ENCODE peak calls at places on chromosomes 3 and 15, in four cellular contexts. E, L, O and F are unnamed samples.

GRCh38 chr3:16132926-16133325 is 41.6 kb upstream of the GALNT15 start:
- DNase-seq in E (no peak), L (no peak), O (no peak), F (no peak)

GRCh38 chr15:87599616-87600015 is 656.9 kb downstream of the NTRK3 start:
- DNase-seq in E (no peak), L (no peak), O (no peak), F (no peak)

GRCh38 chr3:53534996-53535395 is 40.6 kb downstream of the CACNA1D start:
- DNase-seq in E (no peak), L (peak), O (no peak), F (no peak)

GRCh38 chr3:18390024-18390660 is 35.0 kb downstream of the SATB1 start:
- DNase-seq in E (no peak), L (peak), O (no peak), F (no peak)

GRCh38 chr15:53716909-53717878 is 42.3 kb downstream of the WDR72 start:
- DNase-seq in E (no peak), L (no peak), O (no peak), F (no peak)

GRCh38 chr3:100252006-100252405 is 8.8 kb upstream of the TBC1D23 start:
- DNase-seq in E (no peak), L (no peak), O (no peak), F (no peak)

GRCh38 chr3:177800565-177800964 is 603.3 kb upstream of the TBL1XR1 start:
- DNase-seq in E (no peak), L (no peak), O (no peak), F (no peak)

GRCh38 chr15:59437473-59437776 is 561 bp upstream of the FAM81A start:
- DNase-seq in E (no peak), L (no peak), O (no peak), F (no peak)

GRCh38 chr3:14869877-14870563 is 51.3 kb downstream of the FGD5 start:
- DNase-seq in E (no peak), L (no peak), O (no peak), F (no peak)

GRCh38 chr15:76199106-76200082 is 111.9 kb downstream of the ETFA start:
- DNase-seq in E (no peak), L (no peak), O (no peak), F (peak)

GRCh38 chr15:66621491-66622467 is 56.0 kb upstream of the LCTL start:
- DNase-seq in E (no peak), L (no peak), O (no peak), F (no peak)

GRCh38 chr3:24591661-24592555 is 97.3 kb upstream of the THRB start:
- DNase-seq in E (no peak), L (no peak), O (no peak), F (no peak)

GRCh38 chr3:47394140-47394855 is 13.5 kb downstream of the PTPN23 start:
- DNase-seq in E (no peak), L (peak), O (no peak), F (no peak)

GRCh38 chr3:73547427-73548036 is 77.2 kb downstream of the PDZRN3 start:
- DNase-seq in E (no peak), L (no peak), O (no peak), F (no peak)

GRCh38 chr3:65861718-65862117 is 177.0 kb downstream of the MAGI1 start:
- DNase-seq in E (no peak), L (no peak), O (no peak), F (no peak)

GRCh38 chr3:171874879-171875278 is 31.7 kb downstream of the TMEM212 start:
- DNase-seq in E (no peak), L (no peak), O (no peak), F (no peak)

GRCh38 chr3:36943601-36944000 is 1.3 kb downstream of the TRANK1 start:
- DNase-seq in E (no peak), L (no peak), O (no peak), F (no peak)

GRCh38 chr15:98649621-98649995 is 1.3 kb downstream of the IGF1R start:
- DNase-seq in E (peak), L (peak), O (peak), F (no peak)

GRCh38 chr3:118713502-118714207 is 321.0 kb downstream of the IGSF11 start:
- DNase-seq in E (no peak), L (no peak), O (no peak), F (no peak)

GRCh38 chr3:43754316-43754715 is 63.6 kb downstream of the ABHD5 start:
- DNase-seq in E (no peak), L (no peak), O (no peak), F (no peak)

GRCh38 chr3:190083631-190084030 is 37.1 kb downstream of the P3H2 start:
- DNase-seq in E (no peak), L (no peak), O (no peak), F (no peak)

DNA sequence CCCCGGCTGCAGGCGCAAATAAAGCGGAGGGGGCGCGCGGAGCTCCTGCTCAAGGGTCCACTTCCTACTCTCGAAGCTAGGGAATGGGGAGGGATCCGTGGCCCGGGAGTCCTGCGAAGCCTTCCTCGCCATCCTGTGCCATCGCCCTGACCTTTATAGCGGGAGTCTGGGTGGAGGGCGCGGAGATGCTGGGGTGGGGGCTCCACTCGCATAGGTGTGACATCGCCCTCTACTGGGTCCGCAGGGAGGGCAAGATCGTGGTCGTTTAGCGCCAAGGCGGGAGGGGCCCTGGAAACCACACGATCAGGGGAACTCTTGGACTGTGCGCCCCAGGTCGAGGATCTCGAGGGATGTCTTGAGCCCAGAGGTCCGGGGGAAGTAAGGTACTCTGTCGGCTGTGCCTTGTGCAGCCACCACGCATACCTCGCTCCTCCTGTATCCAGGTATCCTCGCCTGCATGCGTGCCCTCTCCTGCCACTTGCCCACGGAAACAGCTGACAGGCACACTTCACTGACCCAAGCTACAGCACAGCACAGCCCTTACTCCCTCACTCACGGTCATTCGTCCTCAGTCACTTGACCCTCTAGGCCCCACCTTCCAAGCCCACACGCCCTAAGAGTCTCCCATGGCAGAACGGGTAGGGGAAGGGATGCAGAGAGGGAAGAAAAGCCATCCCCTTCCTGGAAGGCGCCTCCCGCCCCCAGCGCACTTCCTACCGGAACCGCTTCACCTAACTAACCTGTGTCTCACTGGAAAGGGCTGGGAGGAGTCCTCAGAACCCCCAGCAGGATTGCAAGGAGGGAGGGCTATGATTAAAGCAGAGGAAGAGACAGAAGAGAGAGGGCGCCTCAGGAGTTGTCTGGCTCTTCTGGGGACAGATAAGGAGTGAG is 22.7 kb downstream of the EPHB3 start:
- DNase-seq in E (no peak), L (peak), O (no peak), F (no peak)
- TF ChIP-seq CTCF in E (no peak), L (no peak), O (no peak), F (no peak)

GRCh38 chr15:78679089-78679511 is 38.1 kb upstream of the CHRNB4 start:
- DNase-seq in E (no peak), L (no peak), O (no peak), F (no peak)
- H3K4me3 ChIP-seq in E (no peak), L (no peak), O (no peak), F (no peak)

DNA sequence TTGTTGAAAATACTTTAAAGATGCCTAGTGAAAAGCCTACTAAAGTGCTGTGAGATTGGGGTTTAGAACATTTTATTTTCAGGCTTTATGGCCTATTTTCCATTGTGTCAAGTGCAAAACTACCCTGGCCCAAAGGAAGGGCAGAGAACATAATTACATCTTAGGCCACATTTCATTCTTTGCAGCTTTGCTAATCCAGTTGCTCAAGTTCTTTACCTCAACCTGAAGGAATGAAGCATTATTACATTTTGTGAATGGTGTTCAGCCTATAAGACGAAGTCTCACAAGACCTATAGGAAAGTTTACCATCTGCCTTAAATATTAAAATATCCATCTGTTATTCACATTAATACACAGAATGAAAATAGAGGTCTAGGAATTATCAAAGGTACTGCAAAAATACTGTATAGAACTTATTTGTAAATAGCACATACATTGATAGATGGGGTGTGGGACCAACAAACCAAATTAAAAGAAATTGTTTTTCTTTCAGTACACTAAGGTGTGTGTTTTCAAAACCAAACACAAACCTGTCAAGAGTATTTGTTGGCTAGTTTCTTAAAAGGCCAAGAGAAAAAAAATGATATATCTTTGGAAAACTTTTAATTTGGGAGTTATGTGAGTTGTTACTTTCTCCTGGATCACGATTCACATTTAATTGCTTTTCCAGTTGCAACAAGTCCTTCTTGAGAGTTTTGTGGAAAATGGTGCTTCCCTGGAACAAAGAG is 12.0 kb upstream of the SETD5 start:
- DNase-seq in E (no peak), L (no peak), O (no peak), F (no peak)
- H3K27ac ChIP-seq in E (no peak), L (peak), O (no peak), F (no peak)

DNA sequence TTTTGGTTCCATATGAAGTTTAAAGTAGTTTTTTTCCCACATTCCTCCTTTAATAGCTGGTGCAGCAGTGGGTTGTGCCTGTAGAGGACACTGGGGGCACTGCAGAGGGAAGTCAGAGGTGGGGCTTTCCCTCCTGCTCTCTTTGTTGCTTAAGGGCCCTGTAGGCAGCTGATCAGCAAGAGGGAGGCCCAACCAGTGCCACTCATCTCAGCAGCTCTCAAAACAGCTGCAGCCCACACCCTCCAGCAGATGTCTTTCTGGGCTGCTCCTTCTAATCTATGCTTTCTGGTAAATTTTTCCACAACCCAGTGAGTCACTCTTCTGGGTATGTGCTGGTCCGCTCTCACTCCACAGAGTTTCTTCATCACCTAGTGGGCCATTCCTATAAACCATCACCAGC is 263.8 kb downstream of the FEZF2 start:
- DNase-seq in E (no peak), L (no peak), O (no peak), F (peak)
- TF ChIP-seq CTCF in E (no peak), L (peak), O (no peak), F (no peak)

GRCh38 chr15:88805031-88805780 is 2.0 kb downstream of the ACAN start:
- DNase-seq in E (no peak), L (no peak), O (no peak), F (no peak)
- H3K4me3 ChIP-seq in E (no peak), L (no peak), O (no peak), F (no peak)

DNA sequence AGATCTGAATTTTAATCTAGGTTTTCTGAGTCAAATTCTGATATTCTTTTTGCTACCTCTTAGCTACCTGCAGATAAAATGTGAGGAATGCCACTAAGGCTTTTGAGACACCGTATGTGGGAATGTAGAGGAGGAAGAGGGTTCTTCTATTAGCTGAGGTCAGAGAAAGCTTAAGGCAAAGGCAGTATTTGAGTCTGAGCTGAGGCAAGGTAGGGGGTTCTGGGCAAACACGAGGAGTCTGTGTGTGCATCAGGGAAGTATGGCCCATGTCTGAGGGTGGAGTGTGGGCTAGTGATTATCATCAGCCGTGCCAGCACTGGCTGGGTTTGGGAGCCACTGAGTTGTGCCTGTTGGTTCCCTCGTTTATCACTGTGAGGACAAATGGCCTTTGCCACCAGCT is 181.1 kb downstream of the SOX2 start:
- DNase-seq in E (no peak), L (no peak), O (no peak), F (no peak)
- H3K27ac ChIP-seq in E (no peak), L (no peak), O (no peak), F (no peak)

GRCh38 chr15:71572452-71573053 is 237.8 kb upstream of the NR2E3 start:
- DNase-seq in E (peak), L (no peak), O (no peak), F (no peak)
- TF ChIP-seq CTCF in E (peak), L (peak), O (no peak), F (peak)

DNA sequence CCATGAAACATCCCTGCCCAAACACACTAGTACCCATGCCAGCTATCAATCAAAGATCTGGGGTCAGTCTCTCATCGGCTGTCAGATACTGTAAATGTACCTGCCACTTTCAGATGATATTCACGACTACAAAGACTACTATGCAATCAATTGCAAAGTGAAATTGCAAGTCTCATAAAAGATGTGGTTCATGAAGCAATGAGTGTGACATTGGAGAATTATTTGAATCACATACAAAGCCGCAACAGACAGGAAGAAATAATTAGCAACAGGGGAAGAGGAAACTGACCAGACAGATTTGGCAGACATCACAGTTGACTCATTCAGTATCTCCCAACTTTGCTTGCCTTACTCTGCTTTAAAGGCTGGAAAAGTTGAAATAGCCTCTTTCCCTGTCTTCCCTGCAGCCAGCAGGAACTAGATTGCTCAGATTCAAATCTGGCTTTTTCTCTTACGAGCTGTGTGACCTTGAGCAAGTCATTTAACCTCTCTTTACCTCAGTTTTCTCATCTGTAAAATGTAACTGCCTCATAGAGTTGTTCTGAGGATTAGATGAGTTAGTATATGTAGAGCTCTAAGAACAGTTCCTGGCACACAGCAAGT is 95.7 kb upstream of the C3orf80 start:
- DNase-seq in E (peak), L (no peak), O (no peak), F (no peak)
- H3K4me3 ChIP-seq in E (no peak), L (peak), O (no peak), F (no peak)

GRCh38 chr3:56622381-56622780 is 60.7 kb downstream of the TASOR start:
- DNase-seq in E (no peak), L (no peak), O (no peak), F (no peak)
- H3K27ac ChIP-seq in E (no peak), L (no peak), O (no peak), F (no peak)